ENCODE peak calls at places on chromosome 18, in eight cellular contexts. One of them, this sample, is unnamed.
A peak's percentile ranks its signal among the peaks of the same experiment; 100 is the strongest.

GRCh38 chr18:13266208-13267100 is 47.9 kb downstream of the LDLRAD4 start:
- DNase-seq in aorta: peak; percentile 88
- DNase-seq in H9: no peak
- DNase-seq in C1 segment of cervical spinal cord: no peak
- DNase-seq in EH: no peak
- DNase-seq in K562: no peak
- DNase-seq in LoVo: no peak
- DNase-seq in AG08396: no peak
- DNase-seq in this sample: peak; percentile 72

GRCh38 chr18:55637204-55637603 is 49.2 kb upstream of the TCF4 start:
- DNase-seq in aorta: no peak
- DNase-seq in H9: no peak
- DNase-seq in C1 segment of cervical spinal cord: no peak
- DNase-seq in EH: no peak
- DNase-seq in K562: no peak
- DNase-seq in LoVo: no peak
- DNase-seq in AG08396: no peak
- DNase-seq in this sample: no peak

GRCh38 chr18:61635901-61636528 is 256.8 kb downstream of the RNF152 start:
- DNase-seq in aorta: no peak
- DNase-seq in H9: peak; percentile 64
- DNase-seq in C1 segment of cervical spinal cord: peak; percentile 6
- DNase-seq in EH: peak; percentile 63
- DNase-seq in K562: peak; percentile 22
- DNase-seq in LoVo: peak; percentile 42
- DNase-seq in AG08396: peak; percentile 54
- DNase-seq in this sample: peak; percentile 89

GRCh38 chr18:57649536-57650495 is 28.2 kb upstream of the NARS1 start:
- DNase-seq in aorta: no peak
- DNase-seq in H9: no peak
- DNase-seq in C1 segment of cervical spinal cord: no peak
- DNase-seq in EH: peak; percentile 82
- DNase-seq in K562: no peak
- DNase-seq in LoVo: no peak
- DNase-seq in AG08396: peak; percentile 70
- DNase-seq in this sample: no peak

GRCh38 chr18:37631422-37631821 is 65.8 kb upstream of the CELF4 start:
- DNase-seq in aorta: no peak
- DNase-seq in H9: no peak
- DNase-seq in C1 segment of cervical spinal cord: no peak
- DNase-seq in EH: no peak
- DNase-seq in K562: no peak
- DNase-seq in LoVo: no peak
- DNase-seq in AG08396: no peak
- DNase-seq in this sample: no peak

GRCh38 chr18:48018806-48019295 is 88.4 kb upstream of the SMAD2 start:
- DNase-seq in aorta: peak; percentile 26
- DNase-seq in H9: peak; percentile 17
- DNase-seq in C1 segment of cervical spinal cord: no peak
- DNase-seq in EH: peak; percentile 10
- DNase-seq in K562: no peak
- DNase-seq in LoVo: no peak
- DNase-seq in AG08396: no peak
- DNase-seq in this sample: peak; percentile 38

GRCh38 chr18:43869451-43870008 is 592.2 kb upstream of the SYT4 start:
- DNase-seq in aorta: no peak
- DNase-seq in H9: no peak
- DNase-seq in C1 segment of cervical spinal cord: no peak
- DNase-seq in EH: peak; percentile 46
- DNase-seq in K562: no peak
- DNase-seq in LoVo: no peak
- DNase-seq in AG08396: no peak
- DNase-seq in this sample: no peak

GRCh38 chr18:58235001-58235436 is 191.0 kb downstream of the NEDD4L start:
- DNase-seq in aorta: no peak
- DNase-seq in H9: no peak
- DNase-seq in C1 segment of cervical spinal cord: no peak
- DNase-seq in EH: no peak
- DNase-seq in K562: no peak
- DNase-seq in LoVo: peak; percentile 19
- DNase-seq in AG08396: no peak
- DNase-seq in this sample: no peak

GRCh38 chr18:42510540-42510939 is 555.5 kb downstream of the PIK3C3 start:
- DNase-seq in aorta: no peak
- DNase-seq in H9: no peak
- DNase-seq in C1 segment of cervical spinal cord: no peak
- DNase-seq in EH: no peak
- DNase-seq in K562: no peak
- DNase-seq in LoVo: no peak
- DNase-seq in AG08396: no peak
- DNase-seq in this sample: no peak

GRCh38 chr18:51278045-51278649 is 80.7 kb upstream of the MEX3C start:
- DNase-seq in aorta: no peak
- DNase-seq in H9: peak; percentile 74
- DNase-seq in C1 segment of cervical spinal cord: peak; percentile 43
- DNase-seq in EH: peak; percentile 1
- DNase-seq in K562: peak; percentile 40
- DNase-seq in LoVo: peak; percentile 23
- DNase-seq in AG08396: no peak
- DNase-seq in this sample: peak; percentile 63

GRCh38 chr18:57843403-57843802 is 40.3 kb upstream of the ATP8B1 start:
- DNase-seq in aorta: no peak
- DNase-seq in H9: no peak
- DNase-seq in C1 segment of cervical spinal cord: no peak
- DNase-seq in EH: no peak
- DNase-seq in K562: no peak
- DNase-seq in LoVo: no peak
- DNase-seq in AG08396: no peak
- DNase-seq in this sample: no peak

GRCh38 chr18:35577045-35577848 is 4.3 kb upstream of the GALNT1 start:
- DNase-seq in aorta: no peak
- DNase-seq in H9: no peak
- DNase-seq in C1 segment of cervical spinal cord: no peak
- DNase-seq in EH: peak; percentile 1
- DNase-seq in K562: no peak
- DNase-seq in LoVo: no peak
- DNase-seq in AG08396: no peak
- DNase-seq in this sample: no peak

GRCh38 chr18:37266290-37266689 is 299.3 kb downstream of the CELF4 start:
- DNase-seq in aorta: no peak
- DNase-seq in H9: no peak
- DNase-seq in C1 segment of cervical spinal cord: no peak
- DNase-seq in EH: no peak
- DNase-seq in K562: peak; percentile 52
- DNase-seq in LoVo: no peak
- DNase-seq in AG08396: no peak
- DNase-seq in this sample: no peak

GRCh38 chr18:23926590-23926989 is 88.0 kb upstream of the TTC39C start:
- DNase-seq in aorta: no peak
- DNase-seq in H9: no peak
- DNase-seq in C1 segment of cervical spinal cord: no peak
- DNase-seq in EH: peak; percentile 40
- DNase-seq in K562: no peak
- DNase-seq in LoVo: no peak
- DNase-seq in AG08396: no peak
- DNase-seq in this sample: no peak

GRCh38 chr18:79476918-79477685 is 81.4 kb downstream of the NFATC1 start:
- DNase-seq in aorta: no peak
- DNase-seq in H9: no peak
- DNase-seq in C1 segment of cervical spinal cord: no peak
- DNase-seq in EH: no peak
- DNase-seq in K562: no peak
- DNase-seq in LoVo: no peak
- DNase-seq in AG08396: no peak
- DNase-seq in this sample: no peak

GRCh38 chr18:49565656-49566055 is 3.8 kb downstream of the LIPG start:
- DNase-seq in aorta: no peak
- DNase-seq in H9: no peak
- DNase-seq in C1 segment of cervical spinal cord: peak; percentile 23
- DNase-seq in EH: peak; percentile 17
- DNase-seq in K562: no peak
- DNase-seq in LoVo: no peak
- DNase-seq in AG08396: no peak
- DNase-seq in this sample: peak; percentile 75

GRCh38 chr18:44079602-44080001 is 601.1 kb upstream of the SETBP1 start:
- DNase-seq in aorta: no peak
- DNase-seq in H9: no peak
- DNase-seq in C1 segment of cervical spinal cord: no peak
- DNase-seq in EH: peak; percentile 23
- DNase-seq in K562: no peak
- DNase-seq in LoVo: no peak
- DNase-seq in AG08396: peak; percentile 14
- DNase-seq in this sample: no peak

GRCh38 chr18:25313274-25313673 is 38.7 kb downstream of the ZNF521 start:
- DNase-seq in aorta: no peak
- DNase-seq in H9: no peak
- DNase-seq in C1 segment of cervical spinal cord: no peak
- DNase-seq in EH: no peak
- DNase-seq in K562: no peak
- DNase-seq in LoVo: no peak
- DNase-seq in AG08396: no peak
- DNase-seq in this sample: no peak

GRCh38 chr18:54772081-54772480 is 56.2 kb upstream of the RAB27B start:
- DNase-seq in aorta: no peak
- DNase-seq in H9: no peak
- DNase-seq in C1 segment of cervical spinal cord: no peak
- DNase-seq in EH: no peak
- DNase-seq in K562: no peak
- DNase-seq in LoVo: no peak
- DNase-seq in AG08396: no peak
- DNase-seq in this sample: no peak

GRCh38 chr18:12654971-12655370 is 2.9 kb downstream of the SPIRE1 start:
- DNase-seq in aorta: no peak
- DNase-seq in H9: no peak
- DNase-seq in C1 segment of cervical spinal cord: no peak
- DNase-seq in EH: no peak
- DNase-seq in K562: no peak
- DNase-seq in LoVo: no peak
- DNase-seq in AG08396: no peak
- DNase-seq in this sample: no peak

GRCh38 chr18:4333043-4333442 is 122.1 kb downstream of the DLGAP1 start:
- DNase-seq in aorta: no peak
- DNase-seq in H9: no peak
- DNase-seq in C1 segment of cervical spinal cord: no peak
- DNase-seq in EH: no peak
- DNase-seq in K562: no peak
- DNase-seq in LoVo: no peak
- DNase-seq in AG08396: no peak
- DNase-seq in this sample: no peak

GRCh38 chr18:62610509-62611394 is 87.9 kb downstream of the ZCCHC2 start:
- DNase-seq in aorta: no peak
- DNase-seq in H9: peak; percentile 65
- DNase-seq in C1 segment of cervical spinal cord: no peak
- DNase-seq in EH: no peak
- DNase-seq in K562: peak; percentile 19
- DNase-seq in LoVo: no peak
- DNase-seq in AG08396: no peak
- DNase-seq in this sample: peak; percentile 67

GRCh38 chr18:25350561-25351201 is 1.3 kb downstream of the ZNF521 start:
- DNase-seq in aorta: peak; percentile 81
- DNase-seq in H9: peak; percentile 28
- DNase-seq in C1 segment of cervical spinal cord: peak; percentile 15
- DNase-seq in EH: peak; percentile 43
- DNase-seq in K562: no peak
- DNase-seq in LoVo: no peak
- DNase-seq in AG08396: peak; percentile 76
- DNase-seq in this sample: peak; percentile 16

GRCh38 chr18:57744211-57744694 is 58.9 kb downstream of the ATP8B1 start:
- DNase-seq in aorta: peak; percentile 80
- DNase-seq in H9: no peak
- DNase-seq in C1 segment of cervical spinal cord: no peak
- DNase-seq in EH: peak; percentile 89
- DNase-seq in K562: no peak
- DNase-seq in LoVo: no peak
- DNase-seq in AG08396: no peak
- DNase-seq in this sample: no peak

GRCh38 chr18:13393338-13393737 is 174.8 kb downstream of the LDLRAD4 start:
- DNase-seq in aorta: no peak
- DNase-seq in H9: no peak
- DNase-seq in C1 segment of cervical spinal cord: no peak
- DNase-seq in EH: no peak
- DNase-seq in K562: no peak
- DNase-seq in LoVo: no peak
- DNase-seq in AG08396: no peak
- DNase-seq in this sample: no peak

GRCh38 chr18:48838921-48839818 is 111.6 kb downstream of the SMAD7 start:
- DNase-seq in aorta: peak; percentile 79
- DNase-seq in H9: no peak
- DNase-seq in C1 segment of cervical spinal cord: no peak
- DNase-seq in EH: peak; percentile 96
- DNase-seq in K562: no peak
- DNase-seq in LoVo: no peak
- DNase-seq in AG08396: peak; percentile 69
- DNase-seq in this sample: no peak

GRCh38 chr18:10271481-10271880 is 183.0 kb upstream of the APCDD1 start:
- DNase-seq in aorta: no peak
- DNase-seq in H9: no peak
- DNase-seq in C1 segment of cervical spinal cord: no peak
- DNase-seq in EH: peak; percentile 16
- DNase-seq in K562: no peak
- DNase-seq in LoVo: no peak
- DNase-seq in AG08396: peak; percentile 33
- DNase-seq in this sample: no peak

GRCh38 chr18:36830141-36830495 is 1.2 kb downstream of the KIAA1328 start:
- DNase-seq in aorta: no peak
- DNase-seq in H9: no peak
- DNase-seq in C1 segment of cervical spinal cord: no peak
- DNase-seq in EH: no peak
- DNase-seq in K562: no peak
- DNase-seq in LoVo: peak; percentile 3
- DNase-seq in AG08396: no peak
- DNase-seq in this sample: no peak

GRCh38 chr18:60044290-60045006 is 144.7 kb downstream of the PMAIP1 start:
- DNase-seq in aorta: no peak
- DNase-seq in H9: no peak
- DNase-seq in C1 segment of cervical spinal cord: no peak
- DNase-seq in EH: peak; percentile 91
- DNase-seq in K562: no peak
- DNase-seq in LoVo: no peak
- DNase-seq in AG08396: peak; percentile 38
- DNase-seq in this sample: no peak

GRCh38 chr18:304887-305529 is 37.2 kb upstream of the THOC1 start:
- DNase-seq in aorta: no peak
- DNase-seq in H9: no peak
- DNase-seq in C1 segment of cervical spinal cord: no peak
- DNase-seq in EH: no peak
- DNase-seq in K562: no peak
- DNase-seq in LoVo: no peak
- DNase-seq in AG08396: no peak
- DNase-seq in this sample: peak; percentile 36

GRCh38 chr18:31678425-31678824 is 6.0 kb downstream of the B4GALT6 start:
- DNase-seq in aorta: no peak
- DNase-seq in H9: no peak
- DNase-seq in C1 segment of cervical spinal cord: no peak
- DNase-seq in EH: no peak
- DNase-seq in K562: no peak
- DNase-seq in LoVo: no peak
- DNase-seq in AG08396: no peak
- DNase-seq in this sample: no peak

GRCh38 chr18:79545255-79545654 is 134.3 kb upstream of the CTDP1 start:
- DNase-seq in aorta: peak; percentile 63
- DNase-seq in H9: no peak
- DNase-seq in C1 segment of cervical spinal cord: no peak
- DNase-seq in EH: no peak
- DNase-seq in K562: no peak
- DNase-seq in LoVo: no peak
- DNase-seq in AG08396: no peak
- DNase-seq in this sample: no peak

GRCh38 chr18:48840491-48840877 is 110.3 kb downstream of the SMAD7 start:
- DNase-seq in aorta: peak; percentile 37
- DNase-seq in H9: no peak
- DNase-seq in C1 segment of cervical spinal cord: peak; percentile 40
- DNase-seq in EH: no peak
- DNase-seq in K562: no peak
- DNase-seq in LoVo: no peak
- DNase-seq in AG08396: no peak
- DNase-seq in this sample: no peak

GRCh38 chr18:10023853-10024638 is 110.2 kb downstream of the VAPA start:
- DNase-seq in aorta: no peak
- DNase-seq in H9: no peak
- DNase-seq in C1 segment of cervical spinal cord: no peak
- DNase-seq in EH: no peak
- DNase-seq in K562: no peak
- DNase-seq in LoVo: no peak
- DNase-seq in AG08396: no peak
- DNase-seq in this sample: no peak